ENCODE peak calls at places on chromosome 22, in seven cellular contexts. T is lower leg skin, H is heart left ventricle, Q is sigmoid colon, X is fibroblast of the aortic adventitia, N is hepatocyte, Y is right atrium auricular region. C is an unnamed sample.

GRCh38 chr22:22078329-22078728 is 95.7 kb upstream of the TOP3B start:
- DNase-seq in T (no peak), H (no peak), Q (no peak), X (no peak), N (no peak), Y (no peak), C (no peak)

GRCh38 chr22:39030705-39031104 is 9.8 kb downstream of the APOBEC3D start:
- DNase-seq in T (no peak), H (no peak), Q (no peak), X (no peak), N (no peak), Y (no peak), C (no peak)

GRCh38 chr22:38271927-38272372 is 860 bp downstream of the TMEM184B start:
- DNase-seq in T (no peak), H (no peak), Q (no peak), X (no peak), N (no peak), Y (no peak), C (no peak)

GRCh38 chr22:17647996-17648395 is 9.4 kb downstream of the BCL2L13 start:
- DNase-seq in T (no peak), H (no peak), Q (no peak), X (no peak), N (no peak), Y (no peak), C (peak; percentile 32)

GRCh38 chr22:42760806-42761565 is 40.3 kb upstream of the A4GALT start:
- DNase-seq in T (no peak), H (no peak), Q (no peak), X (no peak), N (no peak), Y (no peak), C (no peak)

GRCh38 chr22:26321469-26321913 is 107.6 kb upstream of the ASPHD2 start:
- DNase-seq in T (peak; percentile 42), H (peak; percentile 48), Q (peak; percentile 82), X (peak; percentile 36), N (no peak), Y (no peak), C (no peak)

GRCh38 chr22:26172389-26172990 is 3.2 kb downstream of the SEZ6L start:
- DNase-seq in T (no peak), H (no peak), Q (no peak), X (peak; percentile 0), N (peak; percentile 74), Y (no peak), C (peak; percentile 27)

GRCh38 chr22:22818861-22819855 is 68.5 kb upstream of the IGLL5 start:
- DNase-seq in T (no peak), H (no peak), Q (no peak), X (no peak), N (no peak), Y (no peak), C (no peak)

GRCh38 chr22:41106122-41106968 is 14.0 kb downstream of the EP300 start:
- DNase-seq in T (no peak), H (no peak), Q (no peak), X (no peak), N (no peak), Y (no peak), C (peak; percentile 65)

GRCh38 chr22:47442821-47443220 is 680.4 kb downstream of the TBC1D22A start:
- DNase-seq in T (peak; percentile 49), H (no peak), Q (peak; percentile 24), X (no peak), N (no peak), Y (no peak), C (no peak)

GRCh38 chr22:43173976-43174720 is 12.8 kb downstream of the TTLL12 start:
- DNase-seq in T (no peak), H (no peak), Q (no peak), X (no peak), N (no peak), Y (no peak), C (no peak)

GRCh38 chr22:24244144-24244787 is 616 bp downstream of the GGT5 start:
- DNase-seq in T (no peak), H (no peak), Q (no peak), X (peak; percentile 70), N (no peak), Y (no peak), C (peak; percentile 81)

GRCh38 chr22:42881982-42882656 is 25.0 kb upstream of the ARFGAP3 start:
- DNase-seq in T (no peak), H (no peak), Q (no peak), X (no peak), N (no peak), Y (no peak), C (no peak)

GRCh38 chr22:22783505-22783904 is 104.1 kb upstream of the IGLL5 start:
- DNase-seq in T (no peak), H (no peak), Q (no peak), X (no peak), N (no peak), Y (no peak), C (no peak)

GRCh38 chr22:33591946-33592345 is 328.3 kb downstream of the LARGE1 start:
- DNase-seq in T (no peak), H (no peak), Q (no peak), X (no peak), N (no peak), Y (no peak), C (no peak)

GRCh38 chr22:35352214-35353111 is 28.4 kb upstream of the HMOX1 start:
- DNase-seq in T (peak; percentile 93), H (peak; percentile 77), Q (peak; percentile 88), X (no peak), N (no peak), Y (peak; percentile 79), C (no peak)

GRCh38 chr22:21568207-21569075 is 927 bp downstream of the UBE2L3 start:
- DNase-seq in T (peak; percentile 83), H (peak; percentile 23), Q (no peak), X (peak; percentile 37), N (peak; percentile 62), Y (no peak), C (peak; percentile 42)

GRCh38 chr22:46322711-46323110 is 12.8 kb upstream of the TRMU start:
- DNase-seq in T (no peak), H (no peak), Q (no peak), X (no peak), N (no peak), Y (no peak), C (no peak)

GRCh38 chr22:24101966-24102365 is 79.3 kb upstream of the SUSD2 start:
- DNase-seq in T (no peak), H (peak; percentile 50), Q (no peak), X (no peak), N (no peak), Y (no peak), C (peak; percentile 15)

DNA sequence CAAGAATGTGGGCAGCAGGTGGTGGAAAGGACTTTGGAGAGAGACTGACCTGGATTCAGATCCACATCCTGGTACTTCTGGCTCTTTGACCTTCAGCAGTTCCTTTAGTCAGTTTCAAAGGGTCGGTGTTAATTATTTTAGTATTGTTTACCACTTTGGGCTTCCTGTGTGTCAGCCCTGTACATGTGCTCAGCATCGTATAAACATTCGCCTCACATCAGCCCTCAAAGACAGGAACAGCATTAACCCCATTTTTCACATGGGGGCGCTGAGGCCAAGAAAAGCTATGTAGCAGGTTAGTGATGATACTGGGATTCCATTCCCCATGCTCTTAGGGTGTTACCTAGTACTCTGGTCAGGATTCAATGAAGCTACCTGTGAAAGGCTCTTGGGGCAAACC is 72.1 kb upstream of the YWHAH start:
- DNase-seq in T (no peak), H (no peak), Q (no peak), X (no peak), N (no peak), Y (no peak), C (no peak)
- TF ChIP-seq CTCF in T (no peak), H (peak; percentile 19), Q (no peak), X (peak; percentile 12), N (no peak), Y (no peak), C (no peak)

DNA sequence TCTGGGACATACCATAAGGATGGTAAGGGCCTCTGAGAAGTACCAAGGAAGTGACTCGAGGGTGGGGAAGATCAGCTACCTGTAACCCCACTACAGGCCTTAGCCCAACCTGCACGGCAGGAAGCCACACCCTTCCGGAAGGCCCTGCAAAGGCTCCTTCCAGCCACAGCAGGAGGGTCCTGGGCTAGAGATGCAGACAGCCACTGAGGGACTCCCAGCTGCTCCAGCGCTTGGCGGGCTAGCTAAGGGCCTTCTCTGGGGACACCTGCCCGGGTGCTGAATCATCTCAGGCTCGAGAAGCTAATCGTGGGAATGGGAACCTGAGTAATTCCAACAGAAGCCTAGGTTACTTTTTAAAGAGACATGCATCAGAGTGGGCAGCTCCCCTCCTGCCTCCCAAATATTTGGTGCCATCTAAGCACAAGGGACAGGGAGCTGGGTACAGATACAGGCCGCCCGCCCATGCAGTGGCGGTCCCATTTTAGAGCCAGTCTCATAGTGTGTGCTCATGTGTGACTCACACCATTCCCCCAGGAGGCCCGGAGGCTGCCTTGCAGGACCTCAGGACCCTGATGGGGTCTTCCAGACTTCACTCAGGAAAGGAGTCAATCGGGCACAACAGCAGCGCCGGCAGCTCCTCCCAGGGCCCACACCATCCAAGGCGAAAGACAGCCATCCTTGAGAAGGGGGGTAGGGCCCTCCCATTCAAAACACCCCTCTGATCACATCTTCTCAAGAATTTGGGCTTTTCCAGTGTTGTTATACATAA is 8.0 kb downstream of the MYH9 start:
- DNase-seq in T (no peak), H (no peak), Q (no peak), X (no peak), N (peak; percentile 13), Y (no peak), C (peak; percentile 57)
- H3K4me3 ChIP-seq in T (no peak overlapping the region), H (peak overlapping the region; percentile 15), Q (peak overlapping the region; percentile 6), X (no peak overlapping the region), N (no peak overlapping the region), Y (peak overlapping the region; percentile 2), C (no peak overlapping the region)

DNA sequence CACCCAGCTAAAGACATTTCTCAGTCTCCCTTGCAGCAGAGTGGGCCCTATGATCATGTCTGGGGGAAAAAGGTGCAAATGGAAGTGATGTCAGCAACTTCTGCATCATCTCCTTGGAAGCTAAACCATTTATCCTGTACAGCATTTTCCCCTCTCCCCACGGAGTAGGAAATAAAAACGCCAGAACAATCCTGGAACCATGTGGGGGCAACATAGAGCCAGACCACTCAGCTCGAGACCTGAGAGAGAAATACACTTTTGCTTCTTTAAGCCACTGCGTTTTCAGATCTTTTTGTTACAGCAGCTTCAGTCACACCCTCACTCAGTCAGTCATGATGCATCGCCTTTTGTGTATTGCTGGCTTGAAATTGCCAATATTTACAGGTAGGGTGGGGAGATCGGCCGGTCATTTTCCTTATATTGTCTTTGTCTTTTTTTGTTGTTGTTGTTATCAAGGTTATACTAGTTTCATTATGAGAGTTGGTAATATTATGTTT is 9.1 kb upstream of the RAC2 start:
- DNase-seq in T (no peak), H (no peak), Q (no peak), X (no peak), N (no peak), Y (no peak), C (no peak)
- TF ChIP-seq CTCF in T (no peak), H (no peak), Q (no peak), X (no peak), N (no peak), Y (no peak), C (peak; percentile 44)

DNA sequence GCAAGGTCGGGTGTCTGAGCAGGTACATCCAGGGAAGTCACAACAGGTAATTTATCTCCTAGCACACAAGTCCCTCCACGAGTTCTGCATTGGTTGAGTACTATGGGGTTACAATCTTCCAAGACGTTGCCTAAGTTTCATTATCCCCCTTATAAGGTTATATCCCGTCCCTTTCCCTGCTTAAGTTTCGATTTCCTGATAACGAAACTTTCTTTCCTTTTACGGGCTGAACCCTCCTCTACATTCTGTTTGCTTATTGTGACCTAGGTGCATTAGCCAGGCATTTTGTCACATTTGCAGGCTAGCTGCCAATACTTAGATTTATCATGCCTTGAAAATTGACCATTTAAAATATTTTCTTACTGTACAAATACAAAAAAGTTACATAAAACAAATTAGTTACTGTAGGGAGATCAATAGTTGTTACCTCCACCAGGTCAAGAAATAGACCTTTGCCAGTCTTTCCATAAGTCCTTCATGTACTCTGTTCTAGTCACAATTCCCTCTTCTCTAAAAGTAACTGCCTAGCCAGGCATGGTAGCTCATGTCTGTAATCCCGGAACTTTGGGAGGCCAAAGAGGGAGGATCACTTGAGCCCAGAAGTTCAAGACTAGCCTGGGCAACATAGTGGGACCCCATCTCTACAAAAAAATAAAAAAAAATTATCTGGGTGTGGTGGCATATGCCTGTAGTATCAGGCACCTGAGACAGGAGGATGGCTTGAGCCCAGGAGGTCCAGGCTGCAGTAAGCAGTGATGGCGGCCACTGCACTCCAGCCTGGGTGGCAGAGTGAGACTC is 14.3 kb upstream of the PITPNB start:
- DNase-seq in T (no peak), H (no peak), Q (no peak), X (no peak), N (no peak), Y (no peak), C (no peak)
- H3K4me3 ChIP-seq in T (no peak overlapping the region), H (no peak overlapping the region), Q (no peak overlapping the region), X (no peak overlapping the region), N (no peak overlapping the region), Y (peak overlapping the region; percentile 12), C (no peak overlapping the region)

C was measured in choroid plexus epithelial cell.